ENCODE peak calls at places on chromosomes 11 and 22, in five cellular contexts. One of them, this sample, is unnamed. For H3K27me3, the result is how much of the 10 kb centered on the place peaks cover.

GRCh38 chr11:15816270-15816871 is 540.0 kb downstream of the SOX6 start:
- DNase-seq in HepG2: no peak
- DNase-seq in GM12878: no peak
- DNase-seq in SK-N-SH: no peak
- DNase-seq in K562: no peak
- DNase-seq in this sample: peak

GRCh38 chr22:27489265-27489675 is 312.3 kb downstream of the MN1 start:
- DNase-seq in HepG2: peak
- DNase-seq in GM12878: no peak
- DNase-seq in SK-N-SH: peak
- DNase-seq in K562: no peak
- DNase-seq in this sample: peak

GRCh38 chr11:44833869-44834452 is 107.2 kb downstream of the TSPAN18 start:
- DNase-seq in HepG2: no peak
- DNase-seq in GM12878: no peak
- DNase-seq in SK-N-SH: peak
- DNase-seq in K562: no peak
- DNase-seq in this sample: no peak

GRCh38 chr11:128512478-128513127 is 74.8 kb downstream of the ETS1 start:
- DNase-seq in HepG2: no peak
- DNase-seq in GM12878: no peak
- DNase-seq in SK-N-SH: no peak
- DNase-seq in K562: no peak
- DNase-seq in this sample: no peak

GRCh38 chr11:118375980-118376379 is 16.6 kb downstream of the UBE4A start:
- DNase-seq in HepG2: no peak
- DNase-seq in GM12878: no peak
- DNase-seq in SK-N-SH: no peak
- DNase-seq in K562: no peak
- DNase-seq in this sample: no peak

GRCh38 chr22:27718186-27719032 is 83.1 kb downstream of the MN1 start:
- DNase-seq in HepG2: peak
- DNase-seq in GM12878: no peak
- DNase-seq in SK-N-SH: peak
- DNase-seq in K562: peak
- DNase-seq in this sample: peak

GRCh38 chr22:42303304-42304020 is 33.0 kb upstream of the TCF20 start:
- DNase-seq in HepG2: peak
- DNase-seq in GM12878: no peak
- DNase-seq in SK-N-SH: no peak
- DNase-seq in K562: no peak
- DNase-seq in this sample: no peak

GRCh38 chr22:28379075-28379806 is 300.4 kb downstream of the TTC28 start:
- DNase-seq in HepG2: peak
- DNase-seq in GM12878: no peak
- DNase-seq in SK-N-SH: no peak
- DNase-seq in K562: no peak
- DNase-seq in this sample: no peak

DNA sequence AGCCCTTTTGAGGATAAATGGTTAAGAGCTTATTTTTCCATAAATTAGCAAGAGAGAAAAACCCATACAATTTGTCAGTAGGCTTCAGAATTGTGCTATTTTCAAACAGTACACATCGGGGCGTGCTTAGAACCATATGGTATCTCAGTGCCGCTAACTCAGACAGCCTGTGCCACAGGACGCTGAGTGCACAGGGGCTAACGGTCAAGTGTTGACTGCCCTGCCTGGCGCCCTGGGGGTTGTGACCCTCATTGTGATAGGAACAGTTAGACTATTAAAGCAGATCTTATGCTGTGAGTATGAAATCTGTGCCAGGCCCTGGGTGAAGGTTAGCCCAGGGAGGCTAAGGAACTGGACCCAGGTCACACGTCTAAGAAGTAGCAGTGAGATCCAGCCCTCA is 1519.7 kb downstream of the BRD1 start:
- DNase-seq in HepG2: no peak
- DNase-seq in GM12878: no peak
- DNase-seq in SK-N-SH: no peak
- DNase-seq in K562: no peak
- DNase-seq in this sample: no peak
- TF ChIP-seq MXI1 in HepG2: no peak
- TF ChIP-seq MXI1 in GM12878: no peak
- TF ChIP-seq MXI1 in SK-N-SH: no peak
- TF ChIP-seq MXI1 in K562: no peak
- TF ChIP-seq MXI1 in this sample: no peak

GRCh38 chr11:80048513-80048912 is 607.7 kb upstream of the TENM4 start:
- DNase-seq in HepG2: no peak
- DNase-seq in GM12878: no peak
- DNase-seq in SK-N-SH: no peak
- DNase-seq in K562: no peak
- DNase-seq in this sample: no peak
- H3K27me3 ChIP-seq in HepG2: under half
- H3K27me3 ChIP-seq in GM12878: under half
- H3K27me3 ChIP-seq in SK-N-SH: under half
- H3K27me3 ChIP-seq in K562: under half
- H3K27me3 ChIP-seq in this sample: under half

GRCh38 chr11:114479331-114479730 is 40.1 kb downstream of the REXO2 start:
- DNase-seq in HepG2: no peak
- DNase-seq in GM12878: no peak
- DNase-seq in SK-N-SH: no peak
- DNase-seq in K562: no peak
- DNase-seq in this sample: peak
- TF ChIP-seq MXI1 in HepG2: no peak
- TF ChIP-seq MXI1 in GM12878: no peak
- TF ChIP-seq MXI1 in SK-N-SH: no peak
- TF ChIP-seq MXI1 in K562: no peak
- TF ChIP-seq MXI1 in this sample: no peak

GRCh38 chr22:44099696-44100095 is 75.6 kb downstream of the PARVB start:
- DNase-seq in HepG2: no peak
- DNase-seq in GM12878: no peak
- DNase-seq in SK-N-SH: no peak
- DNase-seq in K562: no peak
- DNase-seq in this sample: no peak

GRCh38 chr22:44102121-44102520 is 78.0 kb downstream of the PARVB start:
- DNase-seq in HepG2: no peak
- DNase-seq in GM12878: no peak
- DNase-seq in SK-N-SH: no peak
- DNase-seq in K562: no peak
- DNase-seq in this sample: no peak

GRCh38 chr22:44100411-44100810 is 76.3 kb downstream of the PARVB start:
- DNase-seq in HepG2: no peak
- DNase-seq in GM12878: no peak
- DNase-seq in SK-N-SH: no peak
- DNase-seq in K562: no peak
- DNase-seq in this sample: no peak

GRCh38 chr22:44103735-44104134 is 77.0 kb upstream of the PARVG start:
- DNase-seq in HepG2: no peak
- DNase-seq in GM12878: no peak
- DNase-seq in SK-N-SH: no peak
- DNase-seq in K562: no peak
- DNase-seq in this sample: no peak

GRCh38 chr22:44102856-44103255 is 77.9 kb upstream of the PARVG start:
- DNase-seq in HepG2: no peak
- DNase-seq in GM12878: no peak
- DNase-seq in SK-N-SH: no peak
- DNase-seq in K562: no peak
- DNase-seq in this sample: no peak
- H3K27me3 ChIP-seq in HepG2: under half
- H3K27me3 ChIP-seq in GM12878: under half
- H3K27me3 ChIP-seq in SK-N-SH: under half
- H3K27me3 ChIP-seq in K562: under half
- H3K27me3 ChIP-seq in this sample: under half

GRCh38 chr11:3196161-3197043 is 22.2 kb downstream of the MRGPRG start:
- DNase-seq in HepG2: no peak
- DNase-seq in GM12878: no peak
- DNase-seq in SK-N-SH: peak
- DNase-seq in K562: no peak
- DNase-seq in this sample: no peak
- TF ChIP-seq MXI1 in HepG2: no peak
- TF ChIP-seq MXI1 in GM12878: no peak
- TF ChIP-seq MXI1 in SK-N-SH: no peak
- TF ChIP-seq MXI1 in K562: no peak
- TF ChIP-seq MXI1 in this sample: no peak